ENCODE peak calls at places on chromosomes 2 and 18, in ten cellular contexts. One of them, this sample, is unnamed.

GRCh38 chr2:179861027-179861776 is at the start of gene ZNF385B:
- DNase-seq in astrocyte of the spinal cord: no peak
- DNase-seq in HS-5: no peak
- DNase-seq in mucosa of gallbladder: no peak
- DNase-seq in COLO829: no peak
- DNase-seq in H9: peak
- DNase-seq in chondrocyte: peak
- DNase-seq in esophagus squamous epithelium: no peak
- DNase-seq in SW480: no peak
- DNase-seq in AML-193: no peak
- DNase-seq in this sample: no peak

GRCh38 chr2:71347517-71347916 is 15.9 kb downstream of the ZNF638 start:
- DNase-seq in AML-193: peak
- DNase-seq in esophagus squamous epithelium: no peak
- DNase-seq in mucosa of gallbladder: no peak
- DNase-seq in astrocyte of the spinal cord: peak
- DNase-seq in HS-5: no peak
- DNase-seq in SW480: no peak
- DNase-seq in H9: no peak
- DNase-seq in COLO829: no peak
- DNase-seq in chondrocyte: no peak
- DNase-seq in this sample: no peak

GRCh38 chr2:101905746-101906336 is 85.9 kb upstream of the IL1R2 start:
- DNase-seq in mucosa of gallbladder: no peak
- DNase-seq in H9: no peak
- DNase-seq in AML-193: no peak
- DNase-seq in COLO829: no peak
- DNase-seq in SW480: no peak
- DNase-seq in esophagus squamous epithelium: no peak
- DNase-seq in chondrocyte: no peak
- DNase-seq in HS-5: no peak
- DNase-seq in astrocyte of the spinal cord: no peak
- DNase-seq in this sample: no peak

GRCh38 chr2:134276381-134277172 is 22.7 kb downstream of the MGAT5 start:
- DNase-seq in esophagus squamous epithelium: no peak
- DNase-seq in astrocyte of the spinal cord: no peak
- DNase-seq in HS-5: no peak
- DNase-seq in chondrocyte: no peak
- DNase-seq in AML-193: no peak
- DNase-seq in mucosa of gallbladder: no peak
- DNase-seq in COLO829: no peak
- DNase-seq in SW480: no peak
- DNase-seq in H9: no peak
- DNase-seq in this sample: no peak

GRCh38 chr2:70002241-70002896 is 40.9 kb upstream of the ASPRV1 start:
- DNase-seq in COLO829: no peak
- DNase-seq in astrocyte of the spinal cord: no peak
- DNase-seq in chondrocyte: no peak
- DNase-seq in SW480: peak
- DNase-seq in mucosa of gallbladder: no peak
- DNase-seq in HS-5: no peak
- DNase-seq in AML-193: peak
- DNase-seq in esophagus squamous epithelium: no peak
- DNase-seq in H9: no peak
- DNase-seq in this sample: no peak

GRCh38 chr18:9642799-9643445 is 28.6 kb upstream of the PPP4R1 start:
- DNase-seq in HS-5: no peak
- DNase-seq in COLO829: peak
- DNase-seq in astrocyte of the spinal cord: peak
- DNase-seq in H9: no peak
- DNase-seq in chondrocyte: no peak
- DNase-seq in esophagus squamous epithelium: no peak
- DNase-seq in AML-193: no peak
- DNase-seq in mucosa of gallbladder: no peak
- DNase-seq in SW480: no peak
- DNase-seq in this sample: no peak

GRCh38 chr2:217489145-217489960 is 513.4 kb downstream of the TNS1 start:
- DNase-seq in SW480: peak
- DNase-seq in H9: peak
- DNase-seq in chondrocyte: peak
- DNase-seq in HS-5: no peak
- DNase-seq in esophagus squamous epithelium: no peak
- DNase-seq in COLO829: peak
- DNase-seq in mucosa of gallbladder: no peak
- DNase-seq in AML-193: no peak
- DNase-seq in astrocyte of the spinal cord: peak
- DNase-seq in this sample: no peak

GRCh38 chr18:13581055-13581454 is 145.3 kb downstream of the FAM210A start:
- DNase-seq in AML-193: no peak
- DNase-seq in COLO829: no peak
- DNase-seq in esophagus squamous epithelium: no peak
- DNase-seq in HS-5: no peak
- DNase-seq in astrocyte of the spinal cord: no peak
- DNase-seq in chondrocyte: no peak
- DNase-seq in mucosa of gallbladder: no peak
- DNase-seq in SW480: no peak
- DNase-seq in H9: no peak
- DNase-seq in this sample: no peak

GRCh38 chr18:21489119-21489750 is 111.3 kb downstream of the ESCO1 start:
- DNase-seq in HS-5: no peak
- DNase-seq in esophagus squamous epithelium: no peak
- DNase-seq in COLO829: peak
- DNase-seq in mucosa of gallbladder: peak
- DNase-seq in SW480: peak
- DNase-seq in astrocyte of the spinal cord: peak
- DNase-seq in H9: peak
- DNase-seq in AML-193: peak
- DNase-seq in chondrocyte: no peak
- DNase-seq in this sample: no peak